ENCODE peak calls at places on chromosomes 1 and 21, in five cellular contexts. H, L, X, M and I are unnamed samples.

GRCh38 chr1:201795066-201795465 is 33.9 kb upstream of the IPO9 start:
- DNase-seq in L (no peak), M (no peak), H (peak; percentile 44), X (no peak), I (no peak)

GRCh38 chr1:234696986-234697385 is 87.0 kb upstream of the IRF2BP2 start:
- DNase-seq in X (no peak), H (no peak), L (no peak), M (no peak), I (no peak)

GRCh38 chr1:9472386-9473031 is 66.8 kb upstream of the SLC25A33 start:
- DNase-seq in X (no peak), H (no peak), M (no peak), L (no peak), I (no peak)

GRCh38 chr1:6220236-6220635 is 14.3 kb downstream of the RNF207 start:
- DNase-seq in H (no peak), X (no peak), L (no peak), M (no peak), I (no peak)

GRCh38 chr1:162087118-162087517 is 17.6 kb downstream of the NOS1AP start:
- DNase-seq in M (no peak), X (no peak), L (no peak), H (no peak), I (no peak)

GRCh38 chr1:177334276-177334675 is 163.5 kb downstream of the BRINP2 start:
- DNase-seq in X (no peak), H (no peak), M (no peak), L (no peak), I (no peak)

GRCh38 chr1:164670026-164670425 is 111.0 kb downstream of the PBX1 start:
- DNase-seq in L (no peak), X (no peak), H (no peak), M (no peak), I (no peak)

GRCh38 chr1:167310732-167311131 is 90.0 kb downstream of the POU2F1 start:
- DNase-seq in H (no peak), L (no peak), M (no peak), X (no peak), I (no peak)

GRCh38 chr1:234842726-234843641 is 233.0 kb upstream of the IRF2BP2 start:
- DNase-seq in X (no peak), M (no peak), H (peak; percentile 83), L (peak; percentile 65), I (peak; percentile 82)

GRCh38 chr1:213268221-213268620 is 217.2 kb downstream of the RPS6KC1 start:
- DNase-seq in X (no peak), L (no peak), H (no peak), M (no peak), I (no peak)

GRCh38 chr1:183019860-183020259 is 3.4 kb upstream of the LAMC1 start:
- DNase-seq in X (no peak), M (no peak), L (no peak), H (no peak), I (no peak)

GRCh38 chr1:234583755-234584430 is 26.1 kb downstream of the IRF2BP2 start:
- DNase-seq in L (no peak), X (peak; percentile 74), M (no peak), H (peak; percentile 79), I (no peak)

GRCh38 chr21:44537930-44538911 is 1.8 kb downstream of the KRTAP10-1 start:
- DNase-seq in L (no peak), M (no peak), H (no peak), X (no peak), I (no peak)

GRCh38 chr1:24864409-24864808 is 65.7 kb downstream of the RUNX3 start:
- DNase-seq in H (no peak), M (no peak), L (no peak), X (no peak), I (no peak)

GRCh38 chr1:77175230-77175844 is 43.9 kb downstream of the PIGK start:
- DNase-seq in M (no peak), X (no peak), H (peak; percentile 8), L (no peak), I (no peak)

GRCh38 chr1:36248250-36248894 is 24.1 kb downstream of the THRAP3 start:
- DNase-seq in H (peak; percentile 93), L (no peak), M (peak; percentile 58), X (peak; percentile 93), I (peak; percentile 47)

GRCh38 chr1:8986814-8987190 is 39.4 kb downstream of the SLC2A7 start:
- DNase-seq in M (no peak), H (no peak), L (no peak), X (no peak), I (no peak)

GRCh38 chr1:168958562-168959289 is 147.8 kb upstream of the ATP1B1 start:
- DNase-seq in L (no peak), H (no peak), X (no peak), M (no peak), I (no peak)

GRCh38 chr1:74420497-74420896 is 91.9 kb downstream of the LRRC53 start:
- DNase-seq in M (no peak), H (no peak), L (no peak), X (no peak), I (no peak)

GRCh38 chr1:174242856-174243255 is 83.5 kb downstream of the RABGAP1L start:
- DNase-seq in H (no peak), L (no peak), M (no peak), X (no peak), I (no peak)

GRCh38 chr21:14120091-14120734 is 90.5 kb downstream of the LIPI start:
- DNase-seq in X (peak; percentile 62), M (peak; percentile 13), H (peak; percentile 78), L (no peak), I (no peak)

GRCh38 chr1:211478801-211479619 is 13.0 kb downstream of the RD3 start:
- DNase-seq in M (no peak), X (no peak), L (no peak), H (no peak), I (peak; percentile 76)

GRCh38 chr21:33643658-33644311 is 1.5 kb downstream of the ITSN1 start:
- DNase-seq in X (no peak), M (no peak), H (peak; percentile 18), L (no peak), I (no peak)

GRCh38 chr1:167881069-167881468 is 32.9 kb downstream of the ADCY10 start:
- DNase-seq in X (no peak), L (no peak), H (no peak), M (no peak), I (no peak)

GRCh38 chr1:30758785-30759380 is 1.3 kb upstream of the LAPTM5 start:
- DNase-seq in M (no peak), L (no peak), H (peak; percentile 89), X (no peak), I (no peak)

GRCh38 chr1:87212431-87213125 is 116.1 kb upstream of the LMO4 start:
- DNase-seq in H (no peak), X (no peak), L (no peak), M (no peak), I (no peak)

GRCh38 chr1:168794057-168794456 is 65.1 kb upstream of the DPT start:
- DNase-seq in H (peak; percentile 3), L (no peak), M (no peak), X (no peak), I (no peak)

GRCh38 chr1:85708826-85709222 is 591 bp upstream of the ZNHIT6 start:
- DNase-seq in M (no peak), H (peak; percentile 74), L (no peak), X (no peak), I (no peak)

GRCh38 chr1:109466440-109467300 is at the start of gene SYPL2:
- DNase-seq in X (peak; percentile 77), L (no peak), M (peak; percentile 14), H (peak; percentile 43), I (no peak)

GRCh38 chr1:69738458-69738857 is 170.7 kb downstream of the LRRC7 start:
- DNase-seq in X (no peak), H (no peak), M (no peak), L (no peak), I (no peak)

GRCh38 chr1:91555821-91556531 is 55.3 kb downstream of the CDC7 start:
- DNase-seq in L (peak; percentile 77), H (peak; percentile 85), X (peak; percentile 73), M (no peak), I (no peak)

GRCh38 chr21:16199539-16199938 is 469.8 kb downstream of the USP25 start:
- DNase-seq in L (no peak), X (no peak), H (no peak), M (no peak), I (no peak)

GRCh38 chr1:204814146-204814884 is 56.3 kb upstream of the NFASC start:
- DNase-seq in H (no peak), M (no peak), X (no peak), L (no peak), I (no peak)

GRCh38 chr1:70542856-70543255 is 131.8 kb downstream of the CTH start:
- DNase-seq in M (no peak), H (no peak), X (no peak), L (no peak), I (no peak)

GRCh38 chr1:1400576-1401456 is 1.7 kb upstream of the CCNL2 start:
- DNase-seq in X (peak; percentile 54), M (no peak), L (no peak), H (no peak), I (no peak)

GRCh38 chr1:11334821-11335220 is 61.8 kb downstream of the UBIAD1 start:
- DNase-seq in X (no peak), H (no peak), M (no peak), L (no peak), I (no peak)

GRCh38 chr1:11335417-11336070 is 62.5 kb downstream of the UBIAD1 start:
- DNase-seq in H (no peak), L (no peak), X (no peak), M (no peak), I (no peak)

GRCh38 chr1:11331874-11332546 is 59.0 kb downstream of the UBIAD1 start:
- DNase-seq in X (no peak), M (no peak), L (no peak), H (no peak), I (no peak)

GRCh38 chr1:11334261-11334804 is 61.3 kb downstream of the UBIAD1 start:
- DNase-seq in X (no peak), H (no peak), M (no peak), L (no peak), I (no peak)

GRCh38 chr1:11333631-11334030 is 60.6 kb downstream of the UBIAD1 start:
- DNase-seq in H (no peak), M (no peak), X (no peak), L (no peak), I (no peak)
- H3K4me3 ChIP-seq in H (no peak overlapping the region), M (no peak overlapping the region), X (no peak overlapping the region), L (no peak overlapping the region), I (no peak overlapping the region)

GRCh38 chr1:192580351-192580962 is 4.9 kb downstream of the RGS1 start:
- DNase-seq in X (no peak), H (no peak), M (peak; percentile 52), L (no peak), I (no peak)
- TF ChIP-seq CTCF in X (peak; percentile 40), H (no peak), M (no peak), L (no peak), I (no peak)

DNA sequence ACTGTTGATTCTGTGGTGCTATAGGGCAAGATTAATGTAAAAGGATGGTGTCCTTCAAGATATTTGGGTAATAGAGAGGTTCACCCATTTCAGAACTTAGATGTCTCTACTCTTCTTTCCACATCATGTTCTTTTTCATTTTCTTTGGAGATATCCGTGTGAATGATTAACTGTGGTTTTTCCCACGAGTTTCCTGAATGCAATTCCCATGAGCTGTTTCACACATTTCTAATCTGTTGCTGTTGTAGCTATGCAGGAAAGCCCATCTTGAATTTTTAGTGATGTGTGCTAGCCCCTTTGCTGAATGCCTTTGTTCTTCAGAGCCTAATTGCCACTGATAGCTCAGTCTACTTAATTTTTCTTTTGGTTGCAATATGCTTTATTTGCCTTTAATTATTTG is 27.6 kb downstream of the SNX27 start:
- DNase-seq in L (no peak), X (no peak), H (no peak), M (no peak), I (no peak)
- H3K4me3 ChIP-seq in L (no peak overlapping the region), X (no peak overlapping the region), H (no peak overlapping the region), M (no peak overlapping the region), I (no peak overlapping the region)

GRCh38 chr1:154104433-154105082 is 50.3 kb downstream of the NUP210L start:
- DNase-seq in L (no peak), H (no peak), X (no peak), M (no peak), I (peak; percentile 68)
- TF ChIP-seq CTCF in L (no peak), H (no peak), X (no peak), M (no peak), I (no peak)